ENCODE peak calls at places on chromosome 9, in ten cellular contexts. I, W, Y, J, F, L, R, G, M and X are unnamed samples.

GRCh38 chr9:112544477-112544876 is 57.9 kb downstream of the KIAA1958 start:
- DNase-seq in I (no peak), F (no peak), J (no peak), W (no peak), Y (no peak), L (no peak), R (no peak), G (peak), M (no peak), X (no peak)

GRCh38 chr9:37936965-37937364 is 33.0 kb upstream of the SLC25A51 start:
- DNase-seq in F (no peak), M (peak), R (no peak), I (peak), W (peak), L (peak), J (peak), Y (no peak), G (no peak), X (no peak)

GRCh38 chr9:12643686-12644085 is 49.5 kb upstream of the TYRP1 start:
- DNase-seq in I (no peak), W (no peak), L (no peak), J (no peak), F (no peak), G (no peak), M (no peak), R (no peak), Y (no peak), X (no peak)

GRCh38 chr9:133944746-133945135 is 47.4 kb downstream of the VAV2 start:
- DNase-seq in G (peak), M (peak), W (peak), F (peak), R (no peak), J (peak), Y (no peak), L (no peak), I (no peak), X (no peak)

GRCh38 chr9:91817106-91817492 is 132.9 kb downstream of the ROR2 start:
- DNase-seq in J (no peak), F (no peak), I (no peak), G (no peak), W (no peak), R (no peak), L (no peak), Y (no peak), M (no peak), X (no peak)

GRCh38 chr9:132114102-132114707 is 34.5 kb upstream of the MED27 start:
- DNase-seq in F (peak), L (peak), G (peak), M (peak), J (peak), Y (no peak), I (peak), R (peak), W (peak), X (no peak)

GRCh38 chr9:107850653-107851052 is 361.1 kb upstream of the KLF4 start:
- DNase-seq in Y (no peak), I (no peak), G (no peak), F (no peak), R (no peak), M (no peak), W (no peak), L (no peak), J (no peak), X (no peak)

GRCh38 chr9:75036793-75037192 is 8.7 kb upstream of the CARNMT1 start:
- DNase-seq in R (no peak), G (no peak), Y (no peak), I (no peak), W (no peak), J (no peak), L (no peak), M (no peak), F (no peak), X (no peak)

GRCh38 chr9:130215341-130216119 is 43.3 kb downstream of the NCS1 start:
- DNase-seq in I (no peak), Y (no peak), W (peak), L (no peak), J (peak), M (no peak), G (no peak), F (no peak), R (no peak), X (no peak)

GRCh38 chr9:99162759-99163364 is 57.9 kb downstream of the TGFBR1 start:
- DNase-seq in Y (peak), M (no peak), W (peak), J (no peak), R (peak), L (peak), G (peak), I (peak), F (peak), X (no peak)

GRCh38 chr9:131395027-131395744 is 1.3 kb downstream of the PRRC2B start:
- DNase-seq in F (peak), J (peak), I (peak), L (peak), R (peak), M (no peak), W (peak), G (peak), Y (no peak), X (peak)

GRCh38 chr9:111232997-111233790 is 96.8 kb downstream of the OR2K2 start:
- DNase-seq in G (no peak), R (peak), W (peak), J (no peak), L (peak), M (no peak), F (peak), Y (no peak), I (no peak), X (no peak)

GRCh38 chr9:71446499-71447411 is 321.6 kb downstream of the CEMIP2 start:
- DNase-seq in J (peak), Y (no peak), L (peak), R (peak), G (peak), W (peak), I (peak), M (no peak), F (peak), X (no peak)

GRCh38 chr9:3696368-3696767 is 170.6 kb upstream of the RFX3 start:
- DNase-seq in I (no peak), Y (no peak), J (no peak), R (peak), F (no peak), G (no peak), L (no peak), M (no peak), W (no peak), X (no peak)

GRCh38 chr9:133835273-133835901 is 97.2 kb upstream of the SARDH start:
- DNase-seq in L (peak), G (no peak), R (no peak), F (no peak), M (no peak), Y (no peak), J (peak), I (no peak), W (no peak), X (no peak)

GRCh38 chr9:133236291-133237071 is 27.4 kb upstream of the OBP2B start:
- DNase-seq in Y (no peak), L (no peak), W (no peak), G (no peak), R (no peak), J (no peak), M (no peak), I (no peak), F (no peak), X (no peak)

GRCh38 chr9:18368206-18368605 is 105.7 kb upstream of the ADAMTSL1 start:
- DNase-seq in I (no peak), Y (no peak), L (no peak), M (no peak), F (no peak), J (no peak), R (no peak), W (peak), G (no peak), X (no peak)

GRCh38 chr9:114733814-114734213 is 51.8 kb upstream of the TEX48 start:
- DNase-seq in J (peak), L (no peak), I (no peak), M (peak), R (no peak), Y (no peak), W (peak), G (no peak), F (peak), X (no peak)

GRCh38 chr9:92328225-92328624 is 2.5 kb downstream of the CENPP start:
- DNase-seq in Y (peak), F (peak), M (no peak), G (peak), R (peak), J (peak), W (peak), L (peak), I (peak), X (no peak)

GRCh38 chr9:116951588-116952433 is 264.7 kb downstream of the TRIM32 start:
- DNase-seq in Y (no peak), W (peak), R (no peak), L (no peak), F (peak), I (no peak), G (no peak), M (peak), J (peak), X (no peak)

GRCh38 chr9:127519301-127520166 is 68.2 kb downstream of the LRSAM1 start:
- DNase-seq in M (no peak), Y (no peak), W (peak), G (peak), J (peak), L (no peak), I (peak), F (peak), R (no peak), X (peak)

GRCh38 chr9:127558581-127559246 is 53.4 kb upstream of the STXBP1 start:
- DNase-seq in R (no peak), Y (no peak), J (no peak), M (no peak), G (no peak), I (no peak), W (no peak), L (no peak), F (no peak), X (no peak)

GRCh38 chr9:5857928-5858327 is 25.0 kb upstream of the ERMP1 start:
- DNase-seq in W (no peak), R (no peak), I (no peak), F (no peak), M (no peak), G (no peak), J (no peak), Y (no peak), L (no peak), X (no peak)

GRCh38 chr9:129281506-129282145 is 103.6 kb upstream of the IER5L start:
- DNase-seq in F (no peak), Y (no peak), J (no peak), R (no peak), I (no peak), G (no peak), W (no peak), L (no peak), M (no peak), X (no peak)

GRCh38 chr9:79346350-79347020 is 225.3 kb upstream of the TLE4 start:
- DNase-seq in I (no peak), G (no peak), L (no peak), F (no peak), R (no peak), J (no peak), Y (no peak), M (no peak), W (peak), X (no peak)

GRCh38 chr9:82130331-82131042 is 141.9 kb downstream of the SPATA31D1 start:
- DNase-seq in I (no peak), W (no peak), Y (no peak), J (peak), M (no peak), R (no peak), G (no peak), L (no peak), F (no peak), X (no peak)

GRCh38 chr9:82131072-82131471 is 142.5 kb downstream of the SPATA31D1 start:
- DNase-seq in L (no peak), Y (no peak), I (no peak), J (no peak), R (no peak), W (no peak), F (no peak), M (no peak), G (no peak), X (no peak)

GRCh38 chr9:82129708-82130107 is 141.1 kb downstream of the SPATA31D1 start:
- DNase-seq in I (no peak), F (no peak), R (no peak), L (no peak), M (no peak), G (no peak), W (no peak), J (no peak), Y (no peak), X (no peak)

GRCh38 chr9:82132024-82132423 is 143.5 kb downstream of the SPATA31D1 start:
- DNase-seq in Y (no peak), J (no peak), F (no peak), W (peak), M (no peak), R (no peak), G (no peak), L (no peak), I (no peak), X (no peak)

DNA sequence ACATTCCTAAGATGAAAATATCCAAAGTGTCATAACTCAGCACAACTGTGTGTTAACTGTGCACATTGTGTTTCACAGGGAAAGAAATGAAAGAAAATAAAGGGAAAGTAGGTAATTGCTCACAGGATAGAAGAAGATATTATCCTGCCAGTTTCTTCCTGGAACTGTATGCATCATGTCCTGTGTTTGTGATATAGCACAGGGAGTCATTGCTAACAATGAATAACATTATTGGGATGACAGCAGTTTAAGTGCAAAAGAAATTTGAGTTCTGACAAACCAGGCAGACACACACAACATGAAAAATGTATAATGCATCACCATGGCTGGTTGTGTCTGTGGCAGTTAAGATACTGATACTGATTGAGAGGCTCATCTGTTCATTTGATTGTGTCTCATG is 145.4 kb downstream of the SPATA31D1 start:
- DNase-seq in G (peak), I (no peak), W (peak), M (no peak), F (peak), Y (no peak), R (no peak), J (no peak), L (no peak), X (no peak)
- H3K4me2 ChIP-seq in G (peak), I (no peak), W (no peak), M (no peak), F (no peak), Y (no peak), R (no peak), J (no peak), L (no peak), X (no peak)

GRCh38 chr9:14546693-14547092 is 146.5 kb downstream of the ZDHHC21 start:
- DNase-seq in Y (no peak), J (no peak), G (no peak), R (no peak), F (no peak), M (no peak), L (no peak), W (no peak), I (no peak), X (no peak)

GRCh38 chr9:14542071-14542470 is 151.2 kb downstream of the ZDHHC21 start:
- DNase-seq in Y (no peak), L (peak), W (no peak), M (no peak), G (no peak), R (no peak), F (no peak), J (no peak), I (no peak), X (no peak)

DNA sequence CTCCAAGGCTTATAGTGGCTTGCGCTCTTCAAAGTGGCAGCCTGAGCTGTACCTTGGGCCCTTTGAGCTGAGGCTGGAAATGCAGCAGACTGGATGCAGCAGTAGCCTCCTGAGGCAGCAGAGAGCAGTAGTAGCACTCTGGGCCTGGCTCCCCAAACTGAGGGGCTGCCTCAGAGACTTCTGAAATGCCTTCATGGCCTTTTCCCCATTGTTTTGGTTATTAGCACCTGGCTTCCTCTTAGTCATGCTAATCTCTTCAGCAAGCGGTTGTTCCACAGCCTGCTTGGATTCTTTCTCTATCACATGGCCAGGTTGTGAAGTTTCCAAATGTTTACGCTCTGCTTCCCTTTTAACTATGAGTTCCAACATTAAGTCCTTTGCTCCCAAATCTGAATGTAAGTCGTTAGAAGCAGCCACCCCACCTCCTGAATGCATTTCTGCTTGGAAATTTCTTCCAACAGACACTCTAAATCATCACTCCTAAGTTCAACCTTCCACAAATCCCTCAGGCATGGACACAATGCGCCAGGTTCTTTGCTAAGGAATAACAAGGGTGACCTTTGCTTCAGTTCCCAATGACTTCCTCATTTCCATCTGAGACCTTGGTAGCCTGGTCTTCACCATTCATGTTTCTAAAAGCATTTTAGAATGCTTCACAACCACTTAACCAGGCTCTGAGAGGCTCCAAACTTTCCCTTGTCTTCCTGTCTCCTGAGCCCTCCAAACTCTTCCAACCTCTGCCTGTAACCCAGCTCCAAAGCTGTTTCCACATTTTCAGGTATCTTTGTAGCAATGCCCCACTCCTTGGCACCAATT is 145.8 kb downstream of the ZDHHC21 start:
- DNase-seq in R (peak), J (no peak), M (no peak), Y (no peak), G (no peak), I (no peak), F (no peak), W (no peak), L (peak), X (no peak)
- TF ChIP-seq CTCF in R (peak), J (no peak), M (peak), Y (no peak), G (no peak), I (peak), F (no peak), W (no peak), L (peak), X (no peak)

GRCh38 chr9:975740-976257 is 656 bp upstream of the DMRT3 start:
- DNase-seq in L (no peak), G (no peak), I (no peak), M (no peak), F (no peak), R (no peak), J (no peak), W (no peak), Y (no peak), X (no peak)
- TF ChIP-seq EZH2 in L (no peak), G (no peak), I (peak), M (peak), F (no peak), R (peak), J (peak), W (no peak), Y (no peak), X (no peak)

DNA sequence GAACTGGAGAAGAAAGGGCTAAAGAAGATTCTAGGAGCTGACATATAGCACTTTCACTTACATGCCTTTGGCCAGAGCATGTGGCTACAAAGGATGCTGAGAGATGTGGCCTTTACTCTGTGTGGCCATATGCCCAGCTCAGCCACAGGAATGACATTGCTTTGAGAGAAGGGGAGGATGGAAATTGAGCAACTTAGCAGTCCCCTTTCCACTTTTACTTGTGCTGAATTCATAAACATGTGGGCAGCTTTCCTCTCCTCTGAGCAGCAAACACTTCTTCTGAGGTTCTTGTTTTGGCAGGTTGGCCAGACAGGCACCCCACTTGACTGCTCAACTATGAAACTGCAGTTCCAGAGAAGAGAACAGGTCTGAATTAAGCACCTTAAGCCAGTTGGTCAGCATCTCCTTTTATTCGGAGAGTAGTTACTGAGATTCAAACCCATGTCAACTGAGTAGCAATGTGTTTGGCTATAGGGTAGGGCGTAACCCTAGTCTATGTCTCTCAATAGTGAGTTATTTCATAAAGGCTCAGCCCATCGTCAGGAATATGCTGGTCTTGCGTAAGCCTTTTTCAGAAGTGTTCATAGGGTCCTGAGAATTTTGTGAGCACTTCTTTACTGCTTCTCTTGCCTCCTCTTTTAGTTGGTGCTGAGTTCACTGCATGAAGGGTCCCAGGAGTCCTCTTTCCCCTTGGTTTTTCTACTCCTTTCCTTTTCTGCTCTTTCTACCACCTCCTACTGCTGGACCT is 134.5 kb downstream of the PALM2AKAP2 start:
- DNase-seq in Y (no peak), F (peak), M (no peak), I (no peak), R (no peak), J (no peak), G (no peak), L (no peak), W (peak), X (no peak)
- H3K4me2 ChIP-seq in Y (no peak), F (no peak), M (no peak), I (no peak), R (no peak), J (no peak), G (no peak), L (no peak), W (peak), X (no peak)

GRCh38 chr9:16028516-16028915 is 475.7 kb downstream of the CCDC171 start:
- DNase-seq in W (peak), I (no peak), Y (no peak), J (no peak), G (no peak), R (no peak), L (no peak), M (no peak), F (no peak), X (no peak)
- TF ChIP-seq CTCF in W (no peak), I (no peak), Y (no peak), J (no peak), G (no peak), R (no peak), L (no peak), M (no peak), F (no peak), X (no peak)

DNA sequence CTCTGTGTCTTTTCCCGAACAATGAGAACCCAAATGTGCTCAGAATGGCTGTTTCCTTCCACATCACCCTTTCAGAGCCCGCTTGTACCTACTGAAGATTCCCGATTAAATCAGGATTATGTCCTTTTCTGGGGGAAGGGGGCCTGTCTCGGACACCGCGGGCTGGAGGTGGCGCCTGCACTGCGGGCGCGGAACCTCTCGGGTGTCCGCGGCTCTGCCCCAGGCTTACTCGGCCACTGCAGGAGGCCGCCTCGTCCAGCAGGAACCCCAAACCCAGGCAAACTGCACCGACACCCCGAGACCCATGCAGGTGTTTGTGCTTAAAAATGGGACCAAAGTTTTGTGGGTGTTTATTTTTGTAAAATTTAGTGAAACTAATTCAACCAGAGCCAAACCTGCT is 8.6 kb upstream of the TMEM250 start:
- DNase-seq in L (no peak), J (no peak), F (no peak), G (no peak), R (no peak), I (no peak), M (no peak), Y (no peak), W (no peak), X (no peak)
- TF ChIP-seq EZH2 in L (no peak), J (no peak), F (no peak), G (no peak), R (no peak), I (no peak), M (no peak), Y (no peak), W (no peak), X (no peak)

GRCh38 chr9:123174887-123175518 is 93.4 kb downstream of the STRBP start:
- DNase-seq in I (no peak), G (no peak), R (peak), J (no peak), W (no peak), L (no peak), F (no peak), M (no peak), Y (no peak), X (no peak)

GRCh38 chr9:123176230-123176629 is 92.2 kb downstream of the STRBP start:
- DNase-seq in W (peak), F (peak), R (no peak), G (peak), Y (no peak), M (no peak), J (peak), L (no peak), I (no peak), X (no peak)

GRCh38 chr9:123169926-123170325 is 98.5 kb downstream of the STRBP start:
- DNase-seq in F (no peak), R (no peak), M (no peak), L (no peak), I (no peak), W (no peak), J (no peak), G (no peak), Y (no peak), X (no peak)

GRCh38 chr9:123176949-123177348 is 91.4 kb downstream of the STRBP start:
- DNase-seq in Y (no peak), W (no peak), I (no peak), M (no peak), J (no peak), F (no peak), R (no peak), G (no peak), L (no peak), X (no peak)

GRCh38 chr9:123174079-123174478 is 94.3 kb downstream of the STRBP start:
- DNase-seq in F (no peak), G (no peak), I (no peak), J (no peak), L (no peak), W (no peak), Y (no peak), R (no peak), M (no peak), X (no peak)
- H3K4me2 ChIP-seq in F (no peak), G (no peak), I (no peak), J (no peak), L (no peak), W (no peak), Y (no peak), R (peak), M (no peak), X (no peak)